ENCODE peak calls at places on chromosomes 11 and 22, in ten cellular contexts. N is body of pancreas; J is right lobe of liver; Y is left cardiac atrium; T is activated CD8-positive, alpha-beta memory T cell treated with anti-CD3 and anti-CD28 coated beads, Interleukin-2, amount 10 ng/mL, durations not matched to agents 7 days and 5 days; L is psoas muscle; G is sciatic nerve; E is central memory CD8-positive, alpha-beta T cell; B is upper lobe of right lung; X is left ventricle myocardium superior. R is an unnamed sample.

GRCh38 chr11:29119691-29120328 is 897.0 kb downstream of the KCNA4 start:
- ATAC-seq in L (no peak), J (no peak), N (peak), B (peak), Y (no peak), X (no peak), G (no peak), T (no peak), E (no peak), R (no peak)

GRCh38 chr11:66545701-66546367 is at the start of gene ZDHHC24:
- ATAC-seq in L (peak), X (peak), E (peak), G (peak), T (peak), B (peak), J (peak), N (peak), Y (peak), R (peak)

GRCh38 chr11:68928481-68928880 is 24.8 kb downstream of the IGHMBP2 start:
- ATAC-seq in L (no peak), E (no peak), T (no peak), X (peak), J (no peak), B (no peak), G (no peak), N (no peak), Y (peak), R (no peak)

GRCh38 chr11:60455531-60456042 is at the start of gene MS4A1:
- ATAC-seq in B (no peak), L (no peak), Y (no peak), E (peak), J (no peak), T (no peak), G (no peak), X (no peak), N (no peak), R (no peak)

GRCh38 chr11:58744988-58745704 is 13.4 kb upstream of the GLYAT start:
- ATAC-seq in B (no peak), E (no peak), X (no peak), L (no peak), T (no peak), Y (no peak), N (no peak), J (no peak), G (no peak), R (no peak)

GRCh38 chr11:9025101-9025850 is 21.5 kb upstream of the NRIP3 start:
- ATAC-seq in G (no peak), E (no peak), N (no peak), B (no peak), J (no peak), Y (no peak), T (no peak), L (no peak), X (peak), R (no peak)

GRCh38 chr11:3101921-3102640 is 44.9 kb upstream of the CARS1 start:
- ATAC-seq in N (no peak), B (no peak), L (no peak), T (no peak), Y (no peak), G (no peak), J (no peak), X (no peak), E (no peak), R (no peak)

GRCh38 chr22:40578171-40578570 is 58.3 kb downstream of the MRTFA start:
- ATAC-seq in G (no peak), T (peak), N (no peak), J (no peak), X (no peak), L (no peak), E (no peak), B (no peak), Y (no peak), R (peak)

GRCh38 chr11:111335124-111335535 is 36.8 kb downstream of the POU2AF3 start:
- ATAC-seq in L (no peak), G (peak), X (no peak), N (peak), J (peak), Y (no peak), T (no peak), B (no peak), E (no peak), R (no peak)

GRCh38 chr11:98601181-98601773 is 419.5 kb upstream of the CNTN5 start:
- ATAC-seq in L (no peak), T (no peak), B (peak), E (no peak), X (peak), J (peak), Y (no peak), G (no peak), N (no peak), R (no peak)

GRCh38 chr11:46422588-46422987 is 31.0 kb upstream of the CHRM4 start:
- ATAC-seq in T (no peak), L (no peak), G (no peak), N (no peak), Y (no peak), J (no peak), E (no peak), B (no peak), X (no peak), R (no peak)

GRCh38 chr11:128496249-128496648 is 91.1 kb downstream of the ETS1 start:
- ATAC-seq in T (no peak), G (no peak), L (peak), B (no peak), J (peak), N (no peak), X (peak), Y (no peak), E (no peak), R (no peak)

GRCh38 chr11:1064167-1064566 is 10.5 kb upstream of the MUC2 start:
- ATAC-seq in N (no peak), T (no peak), E (no peak), L (no peak), Y (no peak), B (peak), G (no peak), J (no peak), X (no peak), R (no peak)

GRCh38 chr11:94801866-94802460 is 33.8 kb downstream of the AMOTL1 start:
- ATAC-seq in Y (peak), N (no peak), E (no peak), G (no peak), L (peak), B (no peak), X (peak), J (no peak), T (no peak), R (no peak)

GRCh38 chr11:73939096-73939495 is 11.7 kb upstream of the DNAJB13 start:
- ATAC-seq in G (no peak), L (no peak), B (no peak), X (no peak), T (no peak), Y (no peak), J (no peak), E (no peak), N (no peak), R (no peak)

GRCh38 chr11:123690490-123690889 is 36.1 kb upstream of the SCN3B start:
- ATAC-seq in L (no peak), G (no peak), T (no peak), B (no peak), J (no peak), X (no peak), N (no peak), E (no peak), Y (no peak), R (peak)

GRCh38 chr22:33564683-33565082 is 355.6 kb downstream of the LARGE1 start:
- ATAC-seq in E (no peak), B (no peak), Y (no peak), L (no peak), T (no peak), X (no peak), N (no peak), J (peak), G (no peak), R (no peak)

GRCh38 chr11:73249304-73249703 is 22.8 kb upstream of the P2RY6 start:
- ATAC-seq in B (no peak), L (peak), J (no peak), G (no peak), E (peak), X (no peak), Y (no peak), T (peak), N (no peak), R (peak)

GRCh38 chr22:49302530-49302929 is 525.1 kb downstream of the BRD1 start:
- ATAC-seq in B (no peak), J (no peak), L (no peak), T (no peak), Y (no peak), N (no peak), G (no peak), X (no peak), E (no peak), R (no peak)

GRCh38 chr11:8766043-8766992 is 83.7 kb downstream of the RPL27A start:
- ATAC-seq in L (no peak), N (no peak), J (no peak), X (no peak), T (no peak), Y (no peak), G (peak), B (peak), E (no peak), R (no peak)

GRCh38 chr11:6175440-6175839 is 5.3 kb upstream of the OR52B2 start:
- ATAC-seq in T (no peak), L (no peak), E (no peak), B (no peak), G (no peak), J (no peak), X (no peak), N (no peak), Y (no peak), R (no peak)

GRCh38 chr11:30346068-30346688 is 23.3 kb downstream of the ARL14EP start:
- ATAC-seq in G (peak), E (peak), J (peak), T (no peak), B (peak), N (peak), L (no peak), Y (peak), X (peak), R (peak)

GRCh38 chr11:1206391-1207271 is 16.2 kb upstream of the MUC5B start:
- ATAC-seq in B (no peak), T (no peak), L (no peak), N (no peak), G (no peak), Y (no peak), J (no peak), E (no peak), X (no peak), R (no peak)

GRCh38 chr11:86523738-86524602 is 148.4 kb downstream of the ME3 start:
- ATAC-seq in T (no peak), X (peak), B (peak), J (peak), G (peak), Y (peak), L (no peak), E (no peak), N (peak), R (peak)

GRCh38 chr11:95556342-95557151 is 233.0 kb downstream of the FAM76B start:
- ATAC-seq in J (no peak), T (peak), Y (no peak), N (no peak), X (no peak), G (peak), B (no peak), L (no peak), E (no peak), R (peak)

GRCh38 chr11:65528819-65529350 is 4.0 kb downstream of the SCYL1 start:
- ATAC-seq in B (no peak), N (no peak), J (no peak), G (no peak), Y (no peak), T (no peak), E (no peak), X (no peak), L (no peak), R (no peak)

GRCh38 chr11:46387919-46388618 is 3.5 kb downstream of the CHRM4 start:
- ATAC-seq in L (no peak), Y (no peak), J (no peak), E (peak), B (peak), T (no peak), N (no peak), G (no peak), X (no peak), R (no peak)

GRCh38 chr11:75342231-75342918 is 9.1 kb downstream of the ARRB1 start:
- ATAC-seq in G (no peak), B (no peak), Y (no peak), N (peak), L (no peak), X (no peak), E (no peak), T (no peak), J (no peak), R (no peak)

GRCh38 chr22:29004647-29005371 is 56.8 kb downstream of the C22orf31 start:
- ATAC-seq in N (peak), T (no peak), B (peak), X (peak), Y (peak), G (peak), E (no peak), L (peak), J (peak), R (no peak)

GRCh38 chr11:36688892-36689291 is 90.9 kb upstream of the RAG2 start:
- ATAC-seq in N (no peak), T (no peak), J (no peak), Y (no peak), G (no peak), L (no peak), X (no peak), B (no peak), E (no peak), R (no peak)

GRCh38 chr11:124276081-124276480 is 19.9 kb downstream of the OR8G5 start:
- ATAC-seq in Y (no peak), B (no peak), E (no peak), J (no peak), G (no peak), L (no peak), N (no peak), T (no peak), X (no peak), R (peak)

GRCh38 chr11:44893250-44894216 is 57.1 kb downstream of the TP53I11 start:
- ATAC-seq in J (peak), E (no peak), T (peak), N (no peak), G (peak), L (peak), B (no peak), Y (peak), X (peak), R (no peak)

GRCh38 chr22:25722223-25723015 is 19.6 kb upstream of the MYO18B start:
- ATAC-seq in E (no peak), N (no peak), X (no peak), T (no peak), G (no peak), Y (no peak), B (no peak), J (no peak), L (no peak), R (no peak)

GRCh38 chr22:27853404-27853803 is 51.8 kb upstream of the MN1 start:
- ATAC-seq in E (peak), T (no peak), J (peak), B (peak), N (no peak), L (no peak), G (peak), Y (peak), X (peak), R (no peak)

R was measured in activated T-helper 17 cell treated with anti-CD3 and anti-CD28 coated beads, Interleukin-2, amount 50 U/mL, for 72 hours.